ENCODE peak calls at places on chromosome 11, in six cellular contexts. One of them, this sample, is unnamed.

GRCh38 chr11:26834601-26835000 is 112.7 kb upstream of the SLC5A12 start:
- DNase-seq in neuronal stem cell: no peak
- DNase-seq in mesenchymal stem cell: no peak
- DNase-seq in IMR-90: no peak
- DNase-seq in H1: no peak
- DNase-seq in H9: no peak
- DNase-seq in this sample: no peak

GRCh38 chr11:33329705-33330329 is 72.6 kb downstream of the HIPK3 start:
- DNase-seq in H1: no peak
- DNase-seq in IMR-90: peak; percentile 72
- DNase-seq in neuronal stem cell: no peak
- DNase-seq in mesenchymal stem cell: peak; percentile 70
- DNase-seq in H9: no peak
- DNase-seq in this sample: peak; percentile 64

GRCh38 chr11:45259607-45260006 is 26.5 kb downstream of the SYT13 start:
- DNase-seq in mesenchymal stem cell: no peak
- DNase-seq in H1: no peak
- DNase-seq in IMR-90: no peak
- DNase-seq in neuronal stem cell: no peak
- DNase-seq in H9: no peak
- DNase-seq in this sample: peak; percentile 30

GRCh38 chr11:117892651-117893050 is 16.2 kb upstream of the FXYD6 start:
- DNase-seq in IMR-90: no peak
- DNase-seq in neuronal stem cell: no peak
- DNase-seq in mesenchymal stem cell: no peak
- DNase-seq in H1: no peak
- DNase-seq in H9: no peak
- DNase-seq in this sample: no peak

GRCh38 chr11:3738241-3738640 is 59.1 kb downstream of the NUP98 start:
- DNase-seq in IMR-90: peak; percentile 23
- DNase-seq in neuronal stem cell: no peak
- DNase-seq in H9: no peak
- DNase-seq in H1: no peak
- DNase-seq in mesenchymal stem cell: no peak
- DNase-seq in this sample: no peak

GRCh38 chr11:66080055-66080817 is 10.2 kb downstream of the PACS1 start:
- DNase-seq in IMR-90: peak; percentile 82
- DNase-seq in H9: no peak
- DNase-seq in mesenchymal stem cell: peak; percentile 90
- DNase-seq in H1: no peak
- DNase-seq in neuronal stem cell: no peak
- DNase-seq in this sample: no peak

GRCh38 chr11:113553235-113553634 is 78.0 kb upstream of the DRD2 start:
- DNase-seq in neuronal stem cell: peak; percentile 45
- DNase-seq in H9: peak; percentile 73
- DNase-seq in IMR-90: peak; percentile 89
- DNase-seq in H1: peak; percentile 49
- DNase-seq in mesenchymal stem cell: peak; percentile 95
- DNase-seq in this sample: peak; percentile 94

GRCh38 chr11:27040302-27041115 is at the start of gene BBOX1:
- DNase-seq in neuronal stem cell: no peak
- DNase-seq in IMR-90: no peak
- DNase-seq in mesenchymal stem cell: no peak
- DNase-seq in H1: no peak
- DNase-seq in H9: no peak
- DNase-seq in this sample: peak; percentile 28

GRCh38 chr11:2451916-2452694 is 7.3 kb downstream of the KCNQ1 start:
- DNase-seq in H1: no peak
- DNase-seq in H9: no peak
- DNase-seq in mesenchymal stem cell: no peak
- DNase-seq in neuronal stem cell: no peak
- DNase-seq in IMR-90: no peak
- DNase-seq in this sample: no peak

GRCh38 chr11:32374261-32374711 is 61.1 kb downstream of the WT1 start:
- DNase-seq in H1: peak; percentile 46
- DNase-seq in H9: peak; percentile 83
- DNase-seq in mesenchymal stem cell: peak; percentile 52
- DNase-seq in IMR-90: peak; percentile 15
- DNase-seq in neuronal stem cell: peak; percentile 33
- DNase-seq in this sample: peak; percentile 88

GRCh38 chr11:124725719-124726105 is 14.0 kb upstream of the NRGN start:
- DNase-seq in neuronal stem cell: no peak
- DNase-seq in IMR-90: peak; percentile 77
- DNase-seq in mesenchymal stem cell: no peak
- DNase-seq in H1: no peak
- DNase-seq in H9: no peak
- DNase-seq in this sample: no peak

GRCh38 chr11:16966633-16967346 is 47.4 kb downstream of the PLEKHA7 start:
- DNase-seq in IMR-90: no peak
- DNase-seq in H9: no peak
- DNase-seq in neuronal stem cell: no peak
- DNase-seq in H1: no peak
- DNase-seq in mesenchymal stem cell: no peak
- DNase-seq in this sample: no peak
- H3K4ac ChIP-seq in IMR-90: no peak overlapping the region
- H3K4ac ChIP-seq in H9: no peak overlapping the region
- H3K4ac ChIP-seq in neuronal stem cell: no peak overlapping the region
- H3K4ac ChIP-seq in H1: no peak overlapping the region
- H3K4ac ChIP-seq in mesenchymal stem cell: no peak overlapping the region
- H3K4ac ChIP-seq in this sample: no peak overlapping the region

GRCh38 chr11:6391548-6392134 is 1.4 kb downstream of the SMPD1 start:
- DNase-seq in neuronal stem cell: no peak
- DNase-seq in mesenchymal stem cell: no peak
- DNase-seq in IMR-90: no peak
- DNase-seq in H9: no peak
- DNase-seq in H1: no peak
- DNase-seq in this sample: no peak

GRCh38 chr11:6389921-6390717 is at the start of gene SMPD1:
- DNase-seq in H1: peak; percentile 57
- DNase-seq in neuronal stem cell: peak; percentile 96
- DNase-seq in IMR-90: peak; percentile 80
- DNase-seq in mesenchymal stem cell: peak; percentile 88
- DNase-seq in H9: peak; percentile 90
- DNase-seq in this sample: peak; percentile 93

GRCh38 chr11:6388747-6389146 is 1.5 kb upstream of the SMPD1 start:
- DNase-seq in mesenchymal stem cell: peak; percentile 3
- DNase-seq in H1: no peak
- DNase-seq in neuronal stem cell: no peak
- DNase-seq in IMR-90: no peak
- DNase-seq in H9: no peak
- DNase-seq in this sample: no peak

GRCh38 chr11:6387811-6388599 is 2.3 kb upstream of the SMPD1 start:
- DNase-seq in H9: no peak
- DNase-seq in mesenchymal stem cell: peak; percentile 29
- DNase-seq in IMR-90: peak; percentile 51
- DNase-seq in H1: no peak
- DNase-seq in neuronal stem cell: no peak
- DNase-seq in this sample: no peak

GRCh38 chr11:6390718-6391547 is 659 bp downstream of the SMPD1 start:
- DNase-seq in IMR-90: no peak
- DNase-seq in H1: no peak
- DNase-seq in H9: no peak
- DNase-seq in neuronal stem cell: no peak
- DNase-seq in mesenchymal stem cell: no peak
- DNase-seq in this sample: no peak
- H3K4ac ChIP-seq in IMR-90: peak overlapping the region; percentile 85
- H3K4ac ChIP-seq in H1: no peak overlapping the region
- H3K4ac ChIP-seq in H9: no peak overlapping the region
- H3K4ac ChIP-seq in neuronal stem cell: no peak overlapping the region
- H3K4ac ChIP-seq in mesenchymal stem cell: no peak overlapping the region
- H3K4ac ChIP-seq in this sample: no peak overlapping the region

DNA sequence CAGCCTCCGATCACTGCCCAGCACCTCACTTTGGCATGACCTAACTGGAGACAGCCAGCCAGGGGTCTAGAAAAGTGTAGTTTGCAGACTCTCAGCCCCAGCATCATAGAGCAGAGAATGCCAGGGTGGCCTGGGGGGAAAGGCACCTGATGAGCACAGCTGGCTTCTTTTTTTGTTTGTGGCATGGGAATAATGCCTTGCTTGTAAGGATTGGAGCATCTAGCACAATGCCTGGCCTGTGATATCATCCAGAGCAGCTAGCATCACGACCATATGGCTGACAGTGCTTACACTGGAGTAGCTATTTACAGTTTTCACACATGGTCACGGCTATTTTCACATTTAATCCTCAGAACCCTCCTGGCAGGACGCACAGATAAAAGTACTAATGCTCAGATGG is 594.8 kb upstream of the B3GAT1 start:
- DNase-seq in mesenchymal stem cell: no peak
- DNase-seq in H1: no peak
- DNase-seq in IMR-90: no peak
- DNase-seq in H9: no peak
- DNase-seq in neuronal stem cell: no peak
- DNase-seq in this sample: no peak
- H3K4ac ChIP-seq in mesenchymal stem cell: no peak overlapping the region
- H3K4ac ChIP-seq in H1: no peak overlapping the region
- H3K4ac ChIP-seq in IMR-90: no peak overlapping the region
- H3K4ac ChIP-seq in H9: no peak overlapping the region
- H3K4ac ChIP-seq in neuronal stem cell: no peak overlapping the region
- H3K4ac ChIP-seq in this sample: no peak overlapping the region

DNA sequence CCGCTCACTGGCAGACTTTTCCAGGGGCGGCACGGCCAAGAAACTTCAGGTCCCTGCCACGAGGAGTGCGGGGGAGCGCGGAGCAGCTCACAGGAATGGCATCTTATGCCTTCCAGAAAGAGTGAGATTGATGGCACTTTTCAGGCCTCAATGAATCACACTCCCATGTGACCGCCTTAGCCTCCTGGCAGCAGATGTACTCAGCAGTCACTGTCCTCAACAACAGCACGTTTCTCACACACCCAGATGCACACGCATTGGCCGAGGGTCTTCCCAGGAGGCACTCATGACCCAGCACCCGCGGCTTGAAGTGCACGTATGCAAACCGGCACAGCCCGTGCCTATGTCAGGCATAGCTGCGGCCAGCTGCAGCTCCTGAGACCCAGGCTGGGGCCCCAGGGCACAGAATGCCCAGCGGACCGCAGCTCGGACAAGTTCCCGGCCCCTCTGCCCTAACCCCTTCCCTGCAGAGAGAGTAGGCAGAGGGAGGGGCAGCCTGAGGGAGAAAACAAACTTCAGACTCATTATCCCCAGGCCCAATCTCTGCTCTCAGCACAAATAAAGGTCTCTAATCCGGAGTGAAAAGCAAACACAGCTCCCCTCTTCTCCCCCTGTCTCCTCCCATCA is 48.3 kb downstream of the RPUSD4 start:
- DNase-seq in H9: no peak
- DNase-seq in neuronal stem cell: peak; percentile 60
- DNase-seq in mesenchymal stem cell: peak; percentile 84
- DNase-seq in IMR-90: peak; percentile 96
- DNase-seq in H1: no peak
- DNase-seq in this sample: peak; percentile 43
- H3K4ac ChIP-seq in H9: no peak overlapping the region
- H3K4ac ChIP-seq in neuronal stem cell: no peak overlapping the region
- H3K4ac ChIP-seq in mesenchymal stem cell: peak overlapping the region; percentile 41
- H3K4ac ChIP-seq in IMR-90: no peak overlapping the region
- H3K4ac ChIP-seq in H1: no peak overlapping the region
- H3K4ac ChIP-seq in this sample: no peak overlapping the region

GRCh38 chr11:69052343-69053168 is 3.8 kb downstream of the TPCN2 start:
- DNase-seq in H1: no peak
- DNase-seq in IMR-90: no peak
- DNase-seq in neuronal stem cell: no peak
- DNase-seq in mesenchymal stem cell: no peak
- DNase-seq in H9: no peak
- DNase-seq in this sample: no peak
- H3K4ac ChIP-seq in H1: no peak overlapping the region
- H3K4ac ChIP-seq in IMR-90: no peak overlapping the region
- H3K4ac ChIP-seq in neuronal stem cell: no peak overlapping the region
- H3K4ac ChIP-seq in mesenchymal stem cell: no peak overlapping the region
- H3K4ac ChIP-seq in H9: no peak overlapping the region
- H3K4ac ChIP-seq in this sample: no peak overlapping the region

GRCh38 chr11:93784935-93785360 is 866 bp downstream of the MED17 start:
- DNase-seq in H9: no peak
- DNase-seq in IMR-90: no peak
- DNase-seq in neuronal stem cell: no peak
- DNase-seq in H1: no peak
- DNase-seq in mesenchymal stem cell: no peak
- DNase-seq in this sample: no peak
- H3K4ac ChIP-seq in H9: no peak overlapping the region
- H3K4ac ChIP-seq in IMR-90: peak overlapping the region; percentile 55
- H3K4ac ChIP-seq in neuronal stem cell: no peak overlapping the region
- H3K4ac ChIP-seq in H1: no peak overlapping the region
- H3K4ac ChIP-seq in mesenchymal stem cell: no peak overlapping the region
- H3K4ac ChIP-seq in this sample: no peak overlapping the region

DNA sequence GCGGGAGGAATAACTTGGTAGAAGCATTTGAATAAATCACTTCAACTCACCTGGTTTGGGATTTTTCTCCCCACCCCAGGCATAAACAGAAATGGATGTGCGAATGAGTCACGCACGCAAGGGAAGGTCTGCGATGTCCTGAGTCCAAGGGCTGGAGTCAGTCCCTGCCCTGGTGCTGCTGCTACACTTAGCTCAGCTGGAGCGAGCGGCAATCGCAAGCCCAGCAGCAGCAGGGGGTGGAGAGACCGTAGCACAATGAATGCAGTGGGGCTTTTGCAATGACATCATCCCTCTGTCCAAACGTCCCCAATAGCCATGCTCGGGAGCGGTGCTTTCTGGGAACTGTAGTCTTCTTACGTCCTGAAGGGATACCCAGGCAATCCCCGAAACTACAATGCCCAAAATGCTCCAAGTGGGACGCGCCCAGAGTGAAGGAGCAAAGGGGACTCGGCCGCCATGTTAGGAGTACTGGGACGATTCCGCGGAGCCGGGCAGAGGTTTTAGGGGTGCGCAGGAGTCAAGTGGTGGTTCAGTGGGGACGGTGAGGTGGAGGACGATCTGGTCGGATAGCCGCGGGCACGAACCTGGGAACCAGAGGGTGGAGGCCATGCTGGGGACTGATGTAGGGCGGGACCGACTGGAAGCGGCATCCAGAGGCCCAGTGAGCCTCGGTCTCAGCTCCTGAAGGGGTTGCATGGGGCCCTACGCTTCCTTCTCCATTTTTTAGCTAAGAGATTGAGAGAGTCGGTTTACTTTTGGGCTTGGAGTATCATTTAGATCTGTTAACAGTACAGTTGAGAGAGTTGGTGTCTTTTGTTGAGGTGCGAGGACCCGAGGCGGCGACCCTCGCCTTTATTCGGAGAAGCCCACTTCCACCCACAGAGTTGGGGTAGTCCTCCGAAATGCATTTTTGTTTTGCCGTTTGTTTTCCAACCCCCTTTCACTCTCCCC is at the start of gene RAB30:
- DNase-seq in neuronal stem cell: peak; percentile 98
- DNase-seq in H9: peak; percentile 99
- DNase-seq in IMR-90: peak; percentile 100
- DNase-seq in mesenchymal stem cell: peak; percentile 100
- DNase-seq in H1: peak; percentile 96
- DNase-seq in this sample: peak; percentile 100
- H3K4ac ChIP-seq in neuronal stem cell: peak within 1 kb of the TSS; percentile 18
- H3K4ac ChIP-seq in H9: peak within 1 kb of the TSS; percentile 65
- H3K4ac ChIP-seq in IMR-90: peak within 1 kb of the TSS; percentile 99
- H3K4ac ChIP-seq in mesenchymal stem cell: peak within 1 kb of the TSS; percentile 19
- H3K4ac ChIP-seq in H1: peak within 1 kb of the TSS; percentile 98
- H3K4ac ChIP-seq in this sample: peak within 1 kb of the TSS; percentile 91